ENCODE peak calls at places on chromosomes 13 and 19, in eight cellular contexts. One of them, this sample, is unnamed.

GRCh38 chr19:55693336-55693974 is 18.4 kb downstream of the EPN1 start:
- DNase-seq in GM23248: no peak
- DNase-seq in activated CD8-positive, alpha-beta memory T cell treated with anti-CD3 and anti-CD28 coated beads for 1 hour: no peak
- DNase-seq in ELR: no peak
- DNase-seq in hepatic stellate cell: no peak
- DNase-seq in LHCN-M2: no peak
- DNase-seq in EH: no peak
- DNase-seq in Ammon's horn: peak
- DNase-seq in this sample: no peak

GRCh38 chr13:113962975-113963374 is 10.9 kb downstream of the C13orf46 start:
- DNase-seq in EH: no peak
- DNase-seq in GM23248: no peak
- DNase-seq in LHCN-M2: no peak
- DNase-seq in activated CD8-positive, alpha-beta memory T cell treated with anti-CD3 and anti-CD28 coated beads for 1 hour: no peak
- DNase-seq in ELR: no peak
- DNase-seq in hepatic stellate cell: no peak
- DNase-seq in Ammon's horn: no peak
- DNase-seq in this sample: no peak

GRCh38 chr19:6087074-6087506 is 23.2 kb downstream of the RFX2 start:
- DNase-seq in hepatic stellate cell: no peak
- DNase-seq in activated CD8-positive, alpha-beta memory T cell treated with anti-CD3 and anti-CD28 coated beads for 1 hour: no peak
- DNase-seq in LHCN-M2: no peak
- DNase-seq in EH: no peak
- DNase-seq in GM23248: no peak
- DNase-seq in Ammon's horn: no peak
- DNase-seq in ELR: no peak
- DNase-seq in this sample: no peak

GRCh38 chr13:110548891-110549794 is 12.4 kb downstream of the RAB20 start:
- DNase-seq in EH: no peak
- DNase-seq in Ammon's horn: no peak
- DNase-seq in ELR: no peak
- DNase-seq in activated CD8-positive, alpha-beta memory T cell treated with anti-CD3 and anti-CD28 coated beads for 1 hour: no peak
- DNase-seq in LHCN-M2: no peak
- DNase-seq in GM23248: no peak
- DNase-seq in hepatic stellate cell: no peak
- DNase-seq in this sample: no peak

GRCh38 chr13:70960841-70961443 is 852.7 kb upstream of the KLHL1 start:
- DNase-seq in hepatic stellate cell: no peak
- DNase-seq in ELR: peak
- DNase-seq in LHCN-M2: peak
- DNase-seq in Ammon's horn: peak
- DNase-seq in activated CD8-positive, alpha-beta memory T cell treated with anti-CD3 and anti-CD28 coated beads for 1 hour: no peak
- DNase-seq in GM23248: peak
- DNase-seq in EH: peak
- DNase-seq in this sample: no peak

GRCh38 chr13:24097667-24098066 is 62.9 kb upstream of the SPATA13 start:
- DNase-seq in Ammon's horn: no peak
- DNase-seq in LHCN-M2: no peak
- DNase-seq in ELR: no peak
- DNase-seq in EH: no peak
- DNase-seq in GM23248: no peak
- DNase-seq in activated CD8-positive, alpha-beta memory T cell treated with anti-CD3 and anti-CD28 coated beads for 1 hour: no peak
- DNase-seq in hepatic stellate cell: no peak
- DNase-seq in this sample: no peak

GRCh38 chr13:44868397-44868796 is 120.9 kb downstream of the NUFIP1 start:
- DNase-seq in ELR: no peak
- DNase-seq in EH: no peak
- DNase-seq in activated CD8-positive, alpha-beta memory T cell treated with anti-CD3 and anti-CD28 coated beads for 1 hour: no peak
- DNase-seq in LHCN-M2: no peak
- DNase-seq in GM23248: no peak
- DNase-seq in hepatic stellate cell: no peak
- DNase-seq in Ammon's horn: no peak
- DNase-seq in this sample: no peak

GRCh38 chr19:45152504-45153338 is 8.1 kb downstream of the NKPD1 start:
- DNase-seq in Ammon's horn: peak
- DNase-seq in GM23248: peak
- DNase-seq in hepatic stellate cell: no peak
- DNase-seq in EH: peak
- DNase-seq in ELR: no peak
- DNase-seq in LHCN-M2: no peak
- DNase-seq in activated CD8-positive, alpha-beta memory T cell treated with anti-CD3 and anti-CD28 coated beads for 1 hour: peak
- DNase-seq in this sample: no peak

GRCh38 chr19:57587529-57587928 is 3.6 kb downstream of the ZIK1 start:
- DNase-seq in EH: peak
- DNase-seq in hepatic stellate cell: peak
- DNase-seq in activated CD8-positive, alpha-beta memory T cell treated with anti-CD3 and anti-CD28 coated beads for 1 hour: no peak
- DNase-seq in GM23248: peak
- DNase-seq in ELR: peak
- DNase-seq in LHCN-M2: peak
- DNase-seq in Ammon's horn: no peak
- DNase-seq in this sample: no peak

GRCh38 chr19:14871619-14872230 is 14.2 kb downstream of the OR7A17 start:
- DNase-seq in activated CD8-positive, alpha-beta memory T cell treated with anti-CD3 and anti-CD28 coated beads for 1 hour: no peak
- DNase-seq in ELR: peak
- DNase-seq in GM23248: peak
- DNase-seq in hepatic stellate cell: peak
- DNase-seq in LHCN-M2: peak
- DNase-seq in EH: peak
- DNase-seq in Ammon's horn: peak
- DNase-seq in this sample: no peak

GRCh38 chr13:107545946-107546502 is 669.3 kb downstream of the LIG4 start:
- DNase-seq in EH: no peak
- DNase-seq in ELR: no peak
- DNase-seq in LHCN-M2: no peak
- DNase-seq in GM23248: no peak
- DNase-seq in activated CD8-positive, alpha-beta memory T cell treated with anti-CD3 and anti-CD28 coated beads for 1 hour: no peak
- DNase-seq in hepatic stellate cell: no peak
- DNase-seq in Ammon's horn: no peak
- DNase-seq in this sample: no peak

GRCh38 chr13:35648109-35648508 is 171.6 kb upstream of the MAB21L1 start:
- DNase-seq in hepatic stellate cell: peak
- DNase-seq in ELR: no peak
- DNase-seq in activated CD8-positive, alpha-beta memory T cell treated with anti-CD3 and anti-CD28 coated beads for 1 hour: no peak
- DNase-seq in EH: peak
- DNase-seq in LHCN-M2: no peak
- DNase-seq in GM23248: peak
- DNase-seq in Ammon's horn: no peak
- DNase-seq in this sample: no peak

This sample was measured in C1 segment of cervical spinal cord.